ENCODE peak calls at places on chromosomes 12 and 14, in ten cellular contexts. P is hypothalamus; G is AG08396; Z is cardiac fibroblast; W is T1000; H is iris pigment epithelial cell; B is stimulated activated CD8-positive, alpha-beta memory T cell treated with anti-CD3 and anti-CD28 coated beads, Interleukin-15, amount 100 ng/mL, for 24 hours; L is lower leg skin; A is effector memory CD8-positive, alpha-beta T cell; O is GF-D8. D is an unnamed sample.

GRCh38 chr14:60655898-60656754 is 6.8 kb upstream of the SIX1 start:
- DNase-seq in P (no peak), G (no peak), Z (no peak), W (no peak), H (no peak), B (no peak), L (no peak), A (no peak), O (no peak), D (no peak)

GRCh38 chr14:43765474-43765873 is 741.6 kb downstream of the FSCB start:
- DNase-seq in P (no peak), G (no peak), Z (no peak), W (no peak), H (peak), B (no peak), L (no peak), A (no peak), O (no peak), D (no peak)

GRCh38 chr14:24013654-24014514 is 25.2 kb downstream of the DHRS4L2 start:
- DNase-seq in P (no peak), G (peak), Z (peak), W (peak), H (peak), B (no peak), L (peak), A (peak), O (peak), D (peak)

GRCh38 chr12:55720071-55720564 is at the start of gene RDH5:
- DNase-seq in P (peak), G (peak), Z (peak), W (no peak), H (peak), B (no peak), L (no peak), A (no peak), O (no peak), D (peak)

GRCh38 chr12:124776126-124776513 is 87.5 kb downstream of the SCARB1 start:
- DNase-seq in P (no peak), G (no peak), Z (no peak), W (no peak), H (peak), B (no peak), L (no peak), A (no peak), O (no peak), D (no peak)

GRCh38 chr14:89900822-89901221 is 53.7 kb downstream of the EFCAB11 start:
- DNase-seq in P (no peak), G (no peak), Z (peak), W (no peak), H (peak), B (no peak), L (no peak), A (no peak), O (no peak), D (no peak)

GRCh38 chr12:68122236-68122920 is 37.2 kb downstream of the IFNG start:
- DNase-seq in P (no peak), G (no peak), Z (no peak), W (no peak), H (peak), B (no peak), L (no peak), A (no peak), O (no peak), D (no peak)

GRCh38 chr14:55274144-55274543 is 2.9 kb downstream of the FBXO34 start:
- DNase-seq in P (no peak), G (no peak), Z (no peak), W (no peak), H (no peak), B (no peak), L (no peak), A (no peak), O (no peak), D (no peak)

GRCh38 chr12:6392499-6392898 is 8.5 kb downstream of the LTBR start:
- DNase-seq in P (no peak), G (peak), Z (no peak), W (no peak), H (no peak), B (no peak), L (no peak), A (no peak), O (no peak), D (no peak)

GRCh38 chr12:107761502-107761904 is 566 bp upstream of the PRDM4 start:
- DNase-seq in P (no peak), G (no peak), Z (no peak), W (no peak), H (no peak), B (no peak), L (no peak), A (no peak), O (no peak), D (no peak)

GRCh38 chr14:84006643-84007137 is 1523.3 kb upstream of the FLRT2 start:
- DNase-seq in P (no peak), G (no peak), Z (no peak), W (no peak), H (peak), B (no peak), L (no peak), A (no peak), O (no peak), D (no peak)

GRCh38 chr12:121610239-121611149 is 15.8 kb upstream of the ORAI1 start:
- DNase-seq in P (no peak), G (peak), Z (peak), W (no peak), H (peak), B (no peak), L (no peak), A (no peak), O (no peak), D (peak)

GRCh38 chr14:100657780-100658513 is 68.7 kb upstream of the DLK1 start:
- DNase-seq in P (no peak), G (no peak), Z (no peak), W (no peak), H (no peak), B (no peak), L (no peak), A (no peak), O (no peak), D (no peak)

GRCh38 chr12:113070117-113070906 is 13.8 kb downstream of the DTX1 start:
- DNase-seq in P (no peak), G (no peak), Z (no peak), W (no peak), H (no peak), B (no peak), L (no peak), A (peak), O (no peak), D (no peak)

GRCh38 chr12:24373004-24373403 is 423.5 kb upstream of the SOX5 start:
- DNase-seq in P (no peak), G (no peak), Z (no peak), W (no peak), H (peak), B (no peak), L (no peak), A (no peak), O (no peak), D (no peak)

GRCh38 chr14:104087505-104087904 is 2.0 kb downstream of the ASPG start:
- DNase-seq in P (no peak), G (no peak), Z (no peak), W (no peak), H (no peak), B (no peak), L (no peak), A (no peak), O (no peak), D (no peak)

GRCh38 chr12:69447892-69448291 is 22.3 kb upstream of the FRS2 start:
- DNase-seq in P (no peak), G (no peak), Z (no peak), W (no peak), H (no peak), B (no peak), L (no peak), A (no peak), O (no peak), D (no peak)

GRCh38 chr14:100362311-100362927 is 39.3 kb downstream of the SLC25A47 start:
- DNase-seq in P (no peak), G (no peak), Z (no peak), W (no peak), H (no peak), B (no peak), L (no peak), A (no peak), O (no peak), D (no peak)

GRCh38 chr12:66055837-66056319 is 74.7 kb downstream of the LLPH start:
- DNase-seq in P (no peak), G (no peak), Z (no peak), W (no peak), H (no peak), B (no peak), L (no peak), A (no peak), O (no peak), D (no peak)

GRCh38 chr14:105999361-106000028 is 473.1 kb downstream of the TMEM121 start:
- DNase-seq in P (no peak), G (no peak), Z (peak), W (no peak), H (peak), B (peak), L (no peak), A (peak), O (peak), D (peak)

GRCh38 chr12:90959538-90960139 is 4.7 kb upstream of the CCER1 start:
- DNase-seq in P (no peak), G (peak), Z (peak), W (no peak), H (peak), B (no peak), L (no peak), A (no peak), O (no peak), D (no peak)

GRCh38 chr14:31025335-31026075 is at the start of gene AP4S1:
- DNase-seq in P (peak), G (peak), Z (no peak), W (peak), H (no peak), B (peak), L (peak), A (peak), O (no peak), D (peak)

GRCh38 chr14:64465208-64465821 is at the start of gene AKAP5:
- DNase-seq in P (peak), G (peak), Z (no peak), W (peak), H (peak), B (peak), L (no peak), A (peak), O (no peak), D (peak)

GRCh38 chr12:125296701-125297100 is 231.5 kb downstream of the AACS start:
- DNase-seq in P (no peak), G (no peak), Z (no peak), W (no peak), H (no peak), B (no peak), L (no peak), A (no peak), O (no peak), D (no peak)

GRCh38 chr14:75452900-75453816 is 25.3 kb downstream of the JDP2 start:
- DNase-seq in P (no peak), G (peak), Z (peak), W (peak), H (peak), B (no peak), L (peak), A (no peak), O (no peak), D (peak)

GRCh38 chr12:22787557-22787956 is 162.6 kb downstream of the ETNK1 start:
- DNase-seq in P (no peak), G (no peak), Z (peak), W (no peak), H (no peak), B (no peak), L (no peak), A (no peak), O (no peak), D (peak)

GRCh38 chr14:97137705-97138104 is 340.5 kb downstream of the VRK1 start:
- DNase-seq in P (no peak), G (no peak), Z (no peak), W (no peak), H (no peak), B (no peak), L (no peak), A (no peak), O (no peak), D (no peak)

GRCh38 chr12:69685810-69686209 is 13.3 kb downstream of the BEST3 start:
- DNase-seq in P (no peak), G (no peak), Z (peak), W (peak), H (peak), B (no peak), L (no peak), A (no peak), O (no peak), D (peak)

GRCh38 chr14:65594153-65594881 is 181.8 kb downstream of the FUT8 start:
- DNase-seq in P (no peak), G (no peak), Z (no peak), W (no peak), H (no peak), B (no peak), L (no peak), A (no peak), O (no peak), D (peak)

GRCh38 chr14:24365600-24366374 is 2.2 kb upstream of the NFATC4 start:
- DNase-seq in P (peak), G (peak), Z (peak), W (peak), H (peak), B (peak), L (peak), A (peak), O (peak), D (peak)

GRCh38 chr12:99529966-99530365 is 117.6 kb upstream of the GARIN6 start:
- DNase-seq in P (no peak), G (no peak), Z (no peak), W (peak), H (peak), B (no peak), L (no peak), A (no peak), O (no peak), D (no peak)